ENCODE peak calls at places on chromosomes 5 and 9, in six cellular contexts. Z is GM12878, K is SK-N-SH, J is H1, Y is K562, T is HepG2. W is an unnamed sample.

GRCh38 chr5:77948476-77948875 is 172.3 kb upstream of the TBCA start:
- DNase-seq in Z (no peak), K (no peak), J (no peak), Y (no peak), T (no peak), W (no peak)

GRCh38 chr9:18857334-18857733 is 175.7 kb downstream of the SAXO1 start:
- DNase-seq in Z (no peak), K (no peak), J (no peak), Y (no peak), T (no peak), W (no peak)

GRCh38 chr9:80074439-80074838 is 502.7 kb downstream of the TLE4 start:
- DNase-seq in Z (no peak), K (no peak), J (no peak), Y (no peak), T (no peak), W (no peak)

GRCh38 chr5:439181-439580 is 3.8 kb upstream of the EXOC3 start:
- DNase-seq in Z (no peak), K (no peak), J (no peak), Y (no peak), T (no peak), W (no peak)

GRCh38 chr5:13251623-13252367 is 692.7 kb downstream of the DNAH5 start:
- DNase-seq in Z (no peak), K (no peak), J (no peak), Y (no peak), T (no peak), W (peak)

GRCh38 chr5:68288756-68289134 is 73.2 kb downstream of the PIK3R1 start:
- DNase-seq in Z (no peak), K (peak), J (no peak), Y (peak), T (no peak), W (no peak)

GRCh38 chr9:93467462-93467861 is 14.1 kb upstream of the FAM120AOS start:
- DNase-seq in Z (no peak), K (no peak), J (no peak), Y (no peak), T (no peak), W (no peak)

GRCh38 chr9:88915916-88916315 is 75.4 kb upstream of the S1PR3 start:
- DNase-seq in Z (no peak), K (no peak), J (no peak), Y (no peak), T (no peak), W (no peak)

GRCh38 chr9:114288233-114289051 is 34.5 kb upstream of the ORM1 start:
- DNase-seq in Z (no peak), K (no peak), J (no peak), Y (no peak), T (no peak), W (no peak)
- TF ChIP-seq GABPA in Z (no peak), K (no peak), J (no peak), Y (no peak), T (no peak), W (no peak)

DNA sequence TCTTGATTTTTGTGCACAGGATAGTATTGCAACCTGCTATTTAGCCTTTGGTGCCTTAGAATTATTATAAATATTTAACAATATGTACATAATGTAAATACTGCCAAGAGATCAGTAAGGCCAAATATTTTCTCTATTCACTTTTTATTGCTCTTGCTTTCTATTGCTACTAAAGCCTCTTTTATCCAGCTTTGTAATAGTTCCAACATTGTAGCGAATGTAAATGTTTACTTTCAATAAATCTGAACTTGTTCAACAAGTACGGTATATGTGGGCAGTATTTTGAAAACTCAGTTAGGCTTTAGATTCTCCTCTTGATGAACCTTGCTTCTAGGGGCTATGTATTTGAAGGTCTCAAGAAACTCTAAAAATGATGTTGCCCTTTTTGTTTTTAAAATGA is 179.8 kb downstream of the PARP8 start:
- DNase-seq in Z (no peak), K (no peak), J (no peak), Y (no peak), T (no peak), W (no peak)
- TF ChIP-seq GABPA in Z (no peak), K (no peak), J (no peak), Y (no peak), T (no peak), W (no peak)

GRCh38 chr5:97365173-97365845 is 182.3 kb upstream of the RIOK2 start:
- DNase-seq in Z (no peak), K (no peak), J (no peak), Y (no peak), T (no peak), W (no peak)

GRCh38 chr5:97363577-97363976 is 180.5 kb upstream of the RIOK2 start:
- DNase-seq in Z (no peak), K (no peak), J (no peak), Y (no peak), T (no peak), W (no peak)

DNA sequence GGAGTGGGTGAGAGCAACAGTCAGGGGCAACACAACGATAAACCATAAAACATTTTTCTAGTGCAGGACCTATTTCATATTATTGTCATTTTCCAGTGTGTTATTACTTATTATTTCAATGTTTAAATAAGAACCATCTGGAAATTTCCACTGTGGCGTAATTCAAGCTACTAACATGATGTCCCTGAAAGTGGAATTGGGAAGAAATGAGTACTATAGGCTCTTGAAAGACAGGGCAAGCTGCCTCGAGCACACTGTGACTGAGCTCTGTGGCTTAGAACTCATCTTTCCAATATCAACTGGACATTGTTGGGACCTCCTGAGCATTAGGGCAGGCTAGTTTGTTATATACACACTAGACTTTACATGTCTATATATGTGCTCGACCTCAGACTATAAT is 182.9 kb upstream of the RIOK2 start:
- DNase-seq in Z (no peak), K (no peak), J (no peak), Y (no peak), T (no peak), W (no peak)
- TF ChIP-seq GABPA in Z (no peak), K (no peak), J (no peak), Y (no peak), T (no peak), W (no peak)

GRCh38 chr5:28862860-28863196 is 1824.4 kb upstream of the CDH9 start:
- DNase-seq in Z (no peak), K (no peak), J (no peak), Y (no peak), T (peak), W (no peak)
- TF ChIP-seq GABPA in Z (no peak), K (no peak), J (no peak), Y (no peak), T (no peak), W (no peak)

GRCh38 chr5:36659406-36659805 is 53.0 kb downstream of the SLC1A3 start:
- DNase-seq in Z (no peak), K (no peak), J (no peak), Y (no peak), T (no peak), W (no peak)

GRCh38 chr5:36655171-36655570 is 48.8 kb downstream of the SLC1A3 start:
- DNase-seq in Z (no peak), K (no peak), J (no peak), Y (no peak), T (no peak), W (no peak)

GRCh38 chr5:36658016-36658415 is 51.6 kb downstream of the SLC1A3 start:
- DNase-seq in Z (no peak), K (no peak), J (no peak), Y (no peak), T (no peak), W (no peak)

GRCh38 chr5:36656556-36656955 is 50.1 kb downstream of the SLC1A3 start:
- DNase-seq in Z (no peak), K (no peak), J (no peak), Y (no peak), T (no peak), W (no peak)

DNA sequence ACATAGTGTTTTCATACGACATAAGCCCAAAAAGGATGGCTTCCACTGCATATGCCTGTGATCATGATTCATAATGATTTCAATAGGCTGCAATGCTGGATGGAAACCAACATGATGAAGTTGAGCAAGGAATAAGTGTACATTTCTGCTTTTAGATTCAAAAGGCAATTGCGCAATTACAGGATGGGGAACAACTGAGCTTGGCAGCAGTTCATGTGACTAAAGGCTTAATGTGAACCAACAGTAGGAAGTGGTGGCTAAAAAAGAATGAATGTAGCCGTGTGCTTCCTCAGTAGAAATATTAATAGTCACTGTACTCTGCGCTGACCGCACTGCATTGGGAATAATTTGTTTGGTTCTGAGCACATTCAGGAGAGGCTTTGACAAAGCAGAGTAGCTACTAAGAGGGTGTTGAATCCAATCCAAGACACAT is 51.2 kb downstream of the SLC1A3 start:
- DNase-seq in Z (no peak), K (no peak), J (no peak), Y (no peak), T (peak), W (peak)
- TF ChIP-seq GABPA in Z (no peak), K (no peak), J (no peak), Y (no peak), T (no peak), W (peak)

GRCh38 chr9:98775831-98776441 is 20.4 kb downstream of the ANKS6 start:
- DNase-seq in Z (no peak), K (peak), J (no peak), Y (peak), T (peak), W (peak)
- TF ChIP-seq GABPA in Z (no peak), K (no peak), J (no peak), Y (no peak), T (no peak), W (no peak)

GRCh38 chr5:76620166-76620565 is 3.0 kb downstream of the F2RL2 start:
- DNase-seq in Z (no peak), K (no peak), J (no peak), Y (peak), T (no peak), W (no peak)

GRCh38 chr5:76617229-76617628 is 6.0 kb downstream of the F2RL2 start:
- DNase-seq in Z (no peak), K (no peak), J (no peak), Y (no peak), T (no peak), W (no peak)

GRCh38 chr5:76615759-76616158 is 7.4 kb downstream of the F2RL2 start:
- DNase-seq in Z (no peak), K (no peak), J (no peak), Y (no peak), T (no peak), W (no peak)

GRCh38 chr5:76616206-76616605 is 7.0 kb downstream of the F2RL2 start:
- DNase-seq in Z (no peak), K (no peak), J (no peak), Y (no peak), T (no peak), W (no peak)

GRCh38 chr5:76617675-76618074 is 5.5 kb downstream of the F2RL2 start:
- DNase-seq in Z (no peak), K (no peak), J (no peak), Y (no peak), T (no peak), W (no peak)
- TF ChIP-seq GABPA in Z (no peak), K (no peak), J (no peak), Y (no peak), T (no peak), W (no peak)